ENCODE peak calls at places on chromosomes 4 and X, in five cellular contexts. W is T-cell; A is mucosa of descending colon; Y is aorta; U is stimulated activated CD8-positive, alpha-beta memory T cell treated with anti-CD3 and anti-CD28 coated beads, Interleukin-2, amount 100 ng/mL, for 48 hours. S is an unnamed sample.

GRCh38 chrX:55907968-55908607 is 190.5 kb downstream of the RRAGB start:
- DNase-seq in A (peak), W (peak), U (peak), Y (peak), S (peak)

GRCh38 chrX:81708506-81708905 is 506.6 kb downstream of the SH3BGRL start:
- DNase-seq in U (no peak), A (no peak), Y (no peak), W (no peak), S (no peak)

GRCh38 chr4:55444822-55445221 is 49.1 kb downstream of the TMEM165 start:
- DNase-seq in Y (no peak), A (peak), U (no peak), W (no peak), S (no peak)

GRCh38 chrX:102672876-102673275 is 21.6 kb downstream of the GPRASP1 start:
- DNase-seq in W (no peak), Y (peak), A (no peak), U (no peak), S (no peak)

GRCh38 chr4:110119880-110120279 is 78.5 kb downstream of the ELOVL6 start:
- DNase-seq in Y (no peak), W (no peak), A (no peak), U (no peak), S (no peak)

GRCh38 chr4:8100696-8101095 is 57.9 kb downstream of the ABLIM2 start:
- DNase-seq in U (no peak), Y (no peak), A (no peak), W (no peak), S (no peak)

GRCh38 chr4:26131711-26132110 is 189.1 kb upstream of the RBPJ start:
- DNase-seq in Y (no peak), A (no peak), W (peak), U (peak), S (no peak)

GRCh38 chr4:16858275-16858752 is 40.1 kb downstream of the LDB2 start:
- DNase-seq in U (peak), Y (no peak), W (no peak), A (no peak), S (no peak)

GRCh38 chr4:123749408-123749807 is 352.8 kb downstream of the SPRY1 start:
- DNase-seq in U (no peak), W (no peak), Y (peak), A (no peak), S (peak)

GRCh38 chrX:81875800-81876199 is 673.9 kb downstream of the SH3BGRL start:
- DNase-seq in W (no peak), A (no peak), Y (no peak), U (no peak), S (no peak)

GRCh38 chr4:136571315-136571714 is 961.0 kb downstream of the PCDH18 start:
- DNase-seq in Y (no peak), W (no peak), A (no peak), U (no peak), S (no peak)

GRCh38 chr4:68712207-68712606 is 41.8 kb upstream of the UGT2B15 start:
- DNase-seq in A (no peak), Y (no peak), W (no peak), U (no peak), S (no peak)

GRCh38 chr4:140113653-140114052 is 40.3 kb downstream of the MAML3 start:
- DNase-seq in A (no peak), U (no peak), Y (no peak), W (no peak), S (no peak)

GRCh38 chr4:19400820-19401219 is 850.9 kb upstream of the SLIT2 start:
- DNase-seq in Y (no peak), W (no peak), U (no peak), A (no peak), S (no peak)

GRCh38 chrX:24391843-24392242 is 31.4 kb downstream of the SUPT20HL1 start:
- DNase-seq in A (no peak), Y (no peak), U (no peak), W (no peak), S (no peak)

GRCh38 chrX:129632443-129632842 is 22.3 kb downstream of the APLN start:
- DNase-seq in U (no peak), W (no peak), A (no peak), Y (no peak), S (no peak)

GRCh38 chr4:142352682-142353081 is 493.4 kb downstream of the INPP4B start:
- DNase-seq in Y (no peak), W (no peak), A (no peak), U (no peak), S (no peak)

GRCh38 chr4:98828801-98829200 is 100.1 kb downstream of the EIF4E start:
- DNase-seq in W (peak), A (peak), Y (no peak), U (no peak), S (no peak)

GRCh38 chr4:128810331-128810870 is 901 bp downstream of the JADE1 start:
- DNase-seq in U (no peak), W (no peak), A (peak), Y (no peak), S (peak)

GRCh38 chr4:36651253-36651652 is 369.8 kb downstream of the DTHD1 start:
- DNase-seq in U (no peak), W (no peak), A (no peak), Y (no peak), S (no peak)

GRCh38 chrX:134512566-134512965 is 52.6 kb downstream of the HPRT1 start:
- DNase-seq in A (no peak), Y (no peak), W (no peak), U (no peak), S (no peak)

GRCh38 chrX:2484721-2485459 is 15.9 kb downstream of the DHRSX start:
- DNase-seq in U (no peak), A (no peak), Y (no peak), W (no peak), S (no peak)

GRCh38 chr4:156560701-156561100 is 410.9 kb downstream of the PDGFC start:
- DNase-seq in W (no peak), U (no peak), Y (no peak), A (no peak), S (no peak)

GRCh38 chrX:154051210-154051810 is 31.6 kb upstream of the IRAK1 start:
- DNase-seq in A (peak), W (peak), U (peak), Y (peak), S (peak)

GRCh38 chr4:121421594-121421993 is 40.8 kb upstream of the QRFPR start:
- DNase-seq in Y (no peak), U (no peak), A (no peak), W (no peak), S (no peak)

GRCh38 chr4:111404673-111405072 is 740.6 kb upstream of the FAM241A start:
- DNase-seq in W (no peak), U (no peak), Y (no peak), A (no peak), S (no peak)

GRCh38 chr4:11009281-11009680 is 324.7 kb upstream of the CLNK start:
- DNase-seq in W (no peak), A (no peak), Y (no peak), U (no peak), S (no peak)

GRCh38 chrX:73877687-73878086 is 314.7 kb downstream of the CHIC1 start:
- DNase-seq in Y (no peak), W (no peak), U (no peak), A (no peak), S (no peak)

GRCh38 chrX:13090261-13091110 is 46.1 kb upstream of the FAM9C start:
- DNase-seq in W (no peak), Y (no peak), A (no peak), U (no peak), S (no peak)

GRCh38 chr4:74096265-74096980 is 2.6 kb downstream of the CXCL2 start:
- DNase-seq in U (no peak), W (no peak), Y (no peak), A (no peak), S (no peak)

GRCh38 chr4:26557164-26557563 is 26.7 kb upstream of the TBC1D19 start:
- DNase-seq in W (no peak), U (no peak), Y (no peak), A (no peak), S (peak)

GRCh38 chr4:47639531-47639930 is 154.5 kb downstream of the ATP10D start:
- DNase-seq in A (no peak), Y (no peak), W (no peak), U (no peak), S (no peak)

GRCh38 chr4:147597561-147597960 is 19.6 kb upstream of the TMEM184C start:
- DNase-seq in U (no peak), A (no peak), W (no peak), Y (no peak), S (no peak)

GRCh38 chrX:15680401-15680800 is 15.8 kb upstream of the CLTRN start:
- DNase-seq in W (no peak), Y (no peak), A (no peak), U (no peak), S (no peak)

GRCh38 chr4:2259541-2260267 is 2.2 kb downstream of the MXD4 start:
- DNase-seq in Y (peak), A (no peak), W (no peak), U (no peak), S (peak)